ENCODE peak calls at places on chromosomes 13 and 19, in six cellular contexts. H is SK-N-SH, B is K562, Z is H1, J is HepG2, W is GM12892. F is an unnamed sample.

GRCh38 chr13:98847780-98848179 is 95.3 kb upstream of the SLC15A1 start:
- DNase-seq in B (peak; percentile 60), J (no peak), Z (no peak), W (no peak), H (no peak), F (no peak)

GRCh38 chr13:42812311-42812710 is 30.9 kb downstream of the FAM216B start:
- DNase-seq in H (no peak), B (no peak), J (no peak), Z (no peak), W (no peak), F (no peak)

GRCh38 chr19:33194884-33195710 is 967 bp downstream of the LRP3 start:
- DNase-seq in B (no peak), H (peak; percentile 78), Z (no peak), J (peak; percentile 67), W (peak; percentile 14), F (peak; percentile 17)

GRCh38 chr13:93496985-93497673 is 270.5 kb downstream of the GPC6 start:
- DNase-seq in W (no peak), Z (no peak), B (no peak), H (peak; percentile 77), J (no peak), F (no peak)

GRCh38 chr19:871446-872265 is 12.2 kb downstream of the CFD start:
- DNase-seq in W (no peak), J (peak; percentile 44), H (peak; percentile 75), Z (no peak), B (peak; percentile 42), F (no peak)

GRCh38 chr13:55302568-55302967 is 1838.2 kb upstream of the PRR20A start:
- DNase-seq in Z (no peak), B (no peak), W (no peak), H (no peak), J (no peak), F (no peak)

GRCh38 chr19:39160889-39161672 is 35.5 kb downstream of the PAK4 start:
- DNase-seq in H (no peak), Z (no peak), J (no peak), B (no peak), W (no peak), F (no peak)

GRCh38 chr19:10682397-10683063 is 18.7 kb upstream of the QTRT1 start:
- DNase-seq in B (no peak), Z (no peak), W (no peak), J (no peak), H (no peak), F (no peak)

GRCh38 chr19:58554494-58555368 is at the start of gene CHMP2A:
- DNase-seq in J (peak; percentile 84), Z (peak; percentile 88), H (peak; percentile 96), B (peak; percentile 98), W (peak; percentile 97), F (peak; percentile 95)

GRCh38 chr13:41833201-41833600 is 127.7 kb downstream of the VWA8 start:
- DNase-seq in J (no peak), Z (no peak), B (no peak), H (no peak), W (no peak), F (no peak)

GRCh38 chr13:108086678-108087077 is 128.7 kb downstream of the LIG4 start:
- DNase-seq in J (no peak), Z (no peak), W (no peak), B (no peak), H (no peak), F (no peak)

GRCh38 chr19:14248578-14249011 is 42.6 kb upstream of the ADGRL1 start:
- DNase-seq in B (no peak), Z (peak; percentile 84), H (peak; percentile 85), J (no peak), W (no peak), F (no peak)

GRCh38 chr13:41791056-41791455 is 169.9 kb downstream of the VWA8 start:
- DNase-seq in W (no peak), B (no peak), Z (no peak), J (no peak), H (no peak), F (no peak)

GRCh38 chr13:100075700-100076587 is 12.9 kb upstream of the PCCA start:
- DNase-seq in Z (no peak), W (no peak), H (no peak), J (peak; percentile 12), B (no peak), F (no peak)

GRCh38 chr13:20716951-20717350 is 13.5 kb downstream of the IL17D start:
- DNase-seq in B (no peak), W (no peak), H (no peak), Z (no peak), J (no peak), F (no peak)

GRCh38 chr13:82878536-82878935 is 1003.7 kb downstream of the SLITRK1 start:
- DNase-seq in J (no peak), B (no peak), W (no peak), Z (no peak), H (no peak), F (no peak)

GRCh38 chr13:60788156-60788829 is 391.3 kb downstream of the TDRD3 start:
- DNase-seq in H (no peak), B (no peak), W (no peak), Z (no peak), J (no peak), F (no peak)

GRCh38 chr13:64127192-64127591 is 2711.5 kb upstream of the PCDH20 start:
- DNase-seq in Z (no peak), W (no peak), B (no peak), J (no peak), H (no peak), F (no peak)

GRCh38 chr13:26914624-26915023 is 154.0 kb upstream of the GPR12 start:
- DNase-seq in B (no peak), W (no peak), J (no peak), H (no peak), Z (no peak), F (no peak)

GRCh38 chr13:111917901-111918300 is 149.0 kb upstream of the SOX1 start:
- DNase-seq in B (no peak), Z (no peak), J (no peak), H (no peak), W (no peak), F (no peak)

GRCh38 chr13:75836441-75836840 is 200.3 kb downstream of the LMO7 start:
- DNase-seq in Z (no peak), H (no peak), B (no peak), W (no peak), J (no peak), F (no peak)

GRCh38 chr19:46782355-46783019 is 5.9 kb downstream of the SLC1A5 start:
- DNase-seq in J (no peak), B (no peak), Z (no peak), H (no peak), W (no peak), F (no peak)
- TF ChIP-seq TAF1 in J (no peak), B (no peak), Z (no peak), H (no peak), W (no peak), F (no peak)

GRCh38 chr13:109964164-109964563 is 177.8 kb upstream of the IRS2 start:
- DNase-seq in W (no peak), J (no peak), B (no peak), H (no peak), Z (no peak), F (no peak)
- TF ChIP-seq TAF1 in W (no peak), J (no peak), B (no peak), H (no peak), Z (no peak), F (no peak)

DNA sequence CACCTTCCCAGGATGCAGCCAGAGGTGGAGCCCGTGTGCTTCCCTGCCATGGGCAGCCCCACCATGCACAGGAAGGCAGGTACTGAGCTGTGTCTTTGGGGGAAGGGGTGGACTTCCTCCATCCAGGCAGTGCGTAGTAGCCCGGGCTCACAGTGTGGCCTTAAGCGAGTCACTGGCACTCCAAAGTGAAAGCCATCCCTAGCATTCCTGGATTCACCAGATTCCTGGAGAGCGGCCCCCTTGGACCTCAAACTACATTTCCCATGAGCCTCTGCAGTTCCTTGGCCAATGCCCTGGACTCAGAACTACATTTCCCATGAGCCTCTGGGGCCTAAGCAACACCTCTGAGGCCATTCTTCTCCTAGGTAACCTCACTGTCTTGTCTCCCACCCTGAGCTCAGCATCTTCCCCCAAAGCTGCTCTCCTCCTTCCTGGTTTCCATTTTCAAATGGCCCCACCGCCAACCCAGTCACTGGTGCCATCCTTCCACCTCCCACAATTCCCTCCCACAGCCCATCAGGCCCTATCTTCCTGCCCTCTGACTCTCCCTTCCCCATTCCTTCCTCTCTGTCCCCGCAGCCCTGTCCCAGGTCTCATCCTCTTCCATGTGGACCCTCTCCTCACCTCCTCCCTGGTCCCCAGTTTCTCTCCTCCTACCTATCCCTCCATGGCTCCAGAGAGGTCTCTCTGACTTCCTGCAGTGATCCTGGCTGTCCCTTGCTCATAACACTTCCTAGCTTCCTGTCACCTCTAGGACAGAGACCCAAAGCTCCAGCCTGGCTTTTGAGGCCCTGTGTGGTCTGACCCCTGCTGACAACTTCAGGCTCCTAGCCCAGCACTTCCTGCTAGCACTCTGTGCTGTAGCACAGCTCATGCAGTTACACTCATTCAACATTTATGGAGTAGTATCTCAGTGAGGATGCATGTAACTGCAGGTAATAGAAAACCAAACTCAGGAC is at the start of gene C19orf81:
- DNase-seq in Z (no peak), W (no peak), J (no peak), H (peak; percentile 64), B (peak; percentile 79), F (no peak)
- TF ChIP-seq TAF1 in Z (peak; percentile 52), W (no peak), J (no peak), H (no peak), B (no peak), F (no peak)

DNA sequence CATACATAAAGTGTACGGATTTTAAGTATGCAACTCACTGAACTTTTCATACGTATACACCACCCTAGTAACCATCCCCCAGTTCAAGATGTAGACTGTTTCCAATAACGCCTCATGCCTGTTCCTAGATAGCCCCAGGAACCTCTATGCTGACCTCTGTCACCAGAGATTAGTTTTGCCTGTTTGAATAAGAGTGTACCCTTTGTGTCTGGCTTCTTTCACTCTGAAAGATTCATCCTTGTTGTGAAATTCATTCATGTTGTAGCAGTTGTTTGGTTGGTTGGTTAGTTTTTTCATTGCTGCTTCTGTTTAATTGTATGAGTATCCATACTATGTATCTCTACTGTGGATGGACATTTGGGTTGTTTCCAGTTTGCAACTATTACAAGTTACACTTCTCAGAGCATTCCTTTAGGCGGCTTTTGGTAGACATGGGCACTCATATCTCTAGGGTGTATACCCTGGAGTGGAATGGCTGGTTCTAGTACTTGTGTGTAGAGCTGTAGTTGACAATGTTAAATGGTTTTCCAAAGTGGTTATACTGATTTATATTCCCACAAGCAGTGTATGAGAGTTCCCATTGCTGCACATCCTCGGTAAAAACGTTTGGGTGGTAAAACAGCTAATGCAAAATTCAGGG is 1.6 kb downstream of the RNASEH2B start:
- DNase-seq in B (peak; percentile 65), Z (no peak), H (peak; percentile 46), J (peak; percentile 58), W (no peak), F (no peak)
- TF ChIP-seq TAF1 in B (no peak), Z (no peak), H (no peak), J (no peak), W (no peak), F (no peak)